ENCODE peak calls at places on chromosomes 12 and 14, in ten cellular contexts. E is IMR-90, C is GM12878, X is transverse colon, H is tibial nerve, S is A549, M is HCT116, L is stomach, Z is sigmoid colon, K is uterus. F is an unnamed sample.

GRCh38 chr12:71725011-71725410 is 29.7 kb upstream of the RAB21 start:
- DNase-seq in E (no peak), C (no peak), X (no peak), H (peak; percentile 38), S (no peak), M (no peak), L (no peak), Z (no peak), K (no peak), F (no peak)

GRCh38 chr14:64337901-64338615 is 43.9 kb upstream of the ESR2 start:
- DNase-seq in E (peak; percentile 58), C (no peak), X (peak; percentile 59), H (peak; percentile 19), S (peak; percentile 77), M (no peak), L (peak; percentile 31), Z (no peak), K (peak; percentile 37), F (peak; percentile 95)

GRCh38 chr12:110088936-110089335 is 35.2 kb upstream of the IFT81 start:
- DNase-seq in E (no peak), C (no peak), X (no peak), H (no peak), S (no peak), M (no peak), L (no peak), Z (no peak), K (no peak), F (no peak)

GRCh38 chr12:81389550-81390099 is 311.7 kb downstream of the ACSS3 start:
- DNase-seq in E (no peak), C (no peak), X (no peak), H (no peak), S (no peak), M (no peak), L (no peak), Z (no peak), K (no peak), F (no peak)

GRCh38 chr14:78162202-78162601 is 8.0 kb upstream of the NRXN3 start:
- DNase-seq in E (no peak), C (no peak), X (no peak), H (no peak), S (no peak), M (no peak), L (no peak), Z (no peak), K (no peak), F (no peak)

GRCh38 chr14:21436567-21437062 is 19.3 kb downstream of the CHD8 start:
- DNase-seq in E (no peak), C (no peak), X (no peak), H (no peak), S (no peak), M (no peak), L (no peak), Z (no peak), K (no peak), F (no peak)

GRCh38 chr14:106879241-106879640 is 1352.9 kb downstream of the TMEM121 start:
- DNase-seq in E (no peak), C (no peak), X (peak; percentile 72), H (no peak), S (peak; percentile 79), M (peak; percentile 10), L (peak; percentile 63), Z (no peak), K (no peak), F (peak; percentile 81)

GRCh38 chr12:30692470-30692869 is 3.2 kb downstream of the IPO8 start:
- DNase-seq in E (peak; percentile 18), C (no peak), X (no peak), H (no peak), S (no peak), M (no peak), L (no peak), Z (no peak), K (peak; percentile 28), F (no peak)

GRCh38 chr12:26122681-26123481 is 2.0 kb downstream of the BHLHE41 start:
- DNase-seq in E (peak; percentile 79), C (no peak), X (peak; percentile 75), H (peak; percentile 88), S (peak; percentile 70), M (no peak), L (peak; percentile 55), Z (peak; percentile 92), K (peak; percentile 81), F (peak; percentile 86)

GRCh38 chr12:26125451-26126339 is 858 bp upstream of the BHLHE41 start:
- DNase-seq in E (peak; percentile 73), C (no peak), X (peak; percentile 83), H (peak; percentile 55), S (peak; percentile 82), M (peak; percentile 69), L (peak; percentile 83), Z (peak; percentile 93), K (peak; percentile 85), F (peak; percentile 91)

GRCh38 chr12:26123482-26123980 is 1.3 kb downstream of the BHLHE41 start:
- DNase-seq in E (peak; percentile 12), C (no peak), X (no peak), H (no peak), S (no peak), M (no peak), L (no peak), Z (no peak), K (no peak), F (no peak)

GRCh38 chr12:26126340-26127284 is 1.8 kb upstream of the BHLHE41 start:
- DNase-seq in E (peak; percentile 80), C (no peak), X (peak; percentile 87), H (peak; percentile 71), S (peak; percentile 80), M (no peak), L (peak; percentile 86), Z (peak; percentile 96), K (peak; percentile 79), F (peak; percentile 93)

DNA sequence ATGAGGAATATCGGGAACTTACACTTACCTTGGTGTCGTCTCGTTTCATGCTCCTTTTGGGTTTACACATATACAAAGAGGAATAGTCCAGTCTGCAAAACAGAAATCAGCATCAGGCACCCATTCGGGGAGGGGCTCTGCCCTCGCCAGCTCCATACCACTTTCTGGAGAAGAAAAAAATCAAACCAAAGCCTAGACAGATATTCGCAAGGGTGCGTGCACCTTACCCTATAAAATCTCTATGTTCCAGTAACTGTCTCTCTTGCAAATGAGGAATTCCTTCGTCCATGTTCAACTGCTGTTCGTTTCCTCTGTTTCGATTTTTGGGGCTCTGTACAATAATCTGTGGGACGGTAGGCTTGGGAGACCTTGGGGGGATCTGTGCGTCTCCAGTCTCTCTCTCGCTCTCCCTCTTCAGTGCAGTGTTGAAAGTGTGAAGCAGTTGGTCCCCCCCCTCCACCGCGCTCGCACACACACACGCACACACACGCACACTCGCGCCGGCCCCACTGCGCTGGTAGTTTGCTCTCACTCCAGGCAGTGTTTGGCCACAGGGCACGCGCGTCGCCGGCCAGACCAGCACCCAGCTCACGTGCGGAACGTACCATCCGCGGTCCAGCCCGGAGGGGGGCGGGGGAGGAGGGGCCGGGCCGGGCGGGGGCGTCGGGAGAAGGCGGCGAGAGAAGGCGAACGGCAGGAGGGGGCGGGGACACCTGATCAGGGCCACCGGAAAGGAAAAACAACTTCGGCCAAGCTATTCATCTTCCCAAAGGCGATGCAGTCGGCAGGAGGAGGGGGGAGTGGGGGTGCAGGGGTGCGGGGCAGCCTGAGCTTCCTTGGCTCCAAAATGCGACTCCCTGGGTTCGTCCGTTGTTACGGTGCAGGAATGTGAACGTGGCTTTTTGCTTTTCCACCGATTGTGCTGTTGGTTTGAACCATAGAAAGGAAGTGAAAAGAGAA is at the start of gene BHLHE41:
- DNase-seq in E (peak; percentile 36), C (no peak), X (peak; percentile 85), H (peak; percentile 64), S (no peak), M (no peak), L (peak; percentile 78), Z (peak; percentile 92), K (peak; percentile 74), F (peak; percentile 91)
- TF ChIP-seq POLR2A in E (no peak), C (no peak), X (peak; percentile 78), H (peak; percentile 65), S (no peak), M (no peak), L (no peak), Z (peak; percentile 77), K (no peak), F (peak; percentile 80)

GRCh38 chr14:59427653-59428578 is 37.3 kb downstream of the GPR135 start:
- DNase-seq in E (no peak), C (no peak), X (no peak), H (no peak), S (no peak), M (no peak), L (no peak), Z (peak; percentile 74), K (peak; percentile 68), F (peak; percentile 69)

GRCh38 chr14:59429798-59430197 is 35.4 kb downstream of the GPR135 start:
- DNase-seq in E (no peak), C (no peak), X (no peak), H (no peak), S (no peak), M (no peak), L (no peak), Z (no peak), K (no peak), F (no peak)

GRCh38 chr14:59425322-59425945 is 39.7 kb downstream of the GPR135 start:
- DNase-seq in E (peak; percentile 57), C (no peak), X (no peak), H (no peak), S (no peak), M (no peak), L (no peak), Z (peak; percentile 69), K (no peak), F (no peak)

GRCh38 chr14:59424707-59425106 is 40.5 kb downstream of the GPR135 start:
- DNase-seq in E (no peak), C (no peak), X (no peak), H (peak; percentile 50), S (no peak), M (no peak), L (no peak), Z (peak; percentile 82), K (peak; percentile 39), F (no peak)

DNA sequence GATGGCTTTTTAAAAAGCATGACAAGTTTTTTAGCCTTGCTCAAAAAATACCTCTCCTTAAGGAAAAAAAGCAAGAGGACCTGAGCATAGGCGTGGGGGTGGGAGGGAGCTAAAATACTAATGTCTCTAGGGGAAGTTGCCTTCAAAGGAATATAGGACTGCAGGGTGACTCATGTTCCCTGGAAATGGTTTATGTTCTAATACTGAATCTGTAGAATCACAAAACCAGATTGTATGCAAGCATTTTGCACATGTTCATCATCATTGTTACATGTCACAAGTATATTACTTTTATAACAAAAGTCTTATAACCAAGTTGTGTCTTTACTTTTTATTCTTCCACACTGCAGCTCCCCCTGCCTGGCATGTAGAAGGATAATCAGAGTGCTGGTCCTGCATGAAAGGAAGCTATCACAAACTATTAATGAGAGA is 36.6 kb downstream of the GPR135 start:
- DNase-seq in E (peak; percentile 83), C (no peak), X (no peak), H (no peak), S (no peak), M (no peak), L (no peak), Z (no peak), K (no peak), F (no peak)
- TF ChIP-seq CTCF in E (peak; percentile 29), C (no peak), X (peak; percentile 28), H (peak; percentile 31), S (no peak), M (no peak), L (no peak), Z (peak; percentile 34), K (peak; percentile 45), F (no peak)

GRCh38 chr14:101947904-101948665 is 16.3 kb upstream of the DYNC1H1 start:
- DNase-seq in E (peak; percentile 100), C (peak; percentile 100), X (peak; percentile 100), H (peak; percentile 100), S (peak; percentile 100), M (peak; percentile 100), L (peak; percentile 100), Z (peak; percentile 100), K (peak; percentile 100), F (peak; percentile 100)

GRCh38 chr14:101950100-101950499 is 14.3 kb upstream of the DYNC1H1 start:
- DNase-seq in E (no peak), C (no peak), X (no peak), H (no peak), S (no peak), M (no peak), L (no peak), Z (peak; percentile 29), K (no peak), F (peak; percentile 41)

GRCh38 chr14:101947577-101947903 is 16.8 kb upstream of the DYNC1H1 start:
- DNase-seq in E (no peak), C (no peak), X (no peak), H (no peak), S (no peak), M (no peak), L (no peak), Z (no peak), K (no peak), F (no peak)

GRCh38 chr14:101950516-101951215 is 13.7 kb upstream of the DYNC1H1 start:
- DNase-seq in E (no peak), C (no peak), X (no peak), H (no peak), S (no peak), M (no peak), L (no peak), Z (peak; percentile 57), K (no peak), F (peak; percentile 51)

GRCh38 chr14:101948666-101949205 is 15.6 kb upstream of the DYNC1H1 start:
- DNase-seq in E (no peak), C (no peak), X (no peak), H (no peak), S (no peak), M (no peak), L (no peak), Z (peak; percentile 79), K (no peak), F (peak; percentile 92)
- TF ChIP-seq POLR2A in E (no peak), C (no peak), X (no peak), H (no peak), S (no peak), M (no peak), L (no peak), Z (no peak), K (no peak), F (no peak)

GRCh38 chr12:38639625-38640024 is 265.8 kb downstream of the CPNE8 start:
- DNase-seq in E (no peak), C (no peak), X (no peak), H (no peak), S (no peak), M (no peak), L (no peak), Z (no peak), K (no peak), F (no peak)

GRCh38 chr12:38638401-38638800 is 267.0 kb downstream of the CPNE8 start:
- DNase-seq in E (no peak), C (no peak), X (no peak), H (no peak), S (no peak), M (no peak), L (no peak), Z (no peak), K (no peak), F (no peak)
- TF ChIP-seq CTCF in E (no peak), C (no peak), X (no peak), H (no peak), S (no peak), M (no peak), L (no peak), Z (no peak), K (no peak), F (no peak)